ENCODE peak calls at places on chromosomes 6 and 20, in eight cellular contexts. One of them, this sample, is unnamed.

GRCh38 chr6:88004707-88005106 is 42.9 kb upstream of the SPACA1 start:
- DNase-seq in K562: no peak
- DNase-seq in HCT116: no peak
- DNase-seq in Peyer's patch: no peak
- DNase-seq in IMR-90: no peak
- DNase-seq in right lobe of liver: no peak
- DNase-seq in A549: no peak
- DNase-seq in tibial nerve: no peak
- DNase-seq in this sample: no peak

GRCh38 chr6:40936810-40937209 is 102.2 kb downstream of the UNC5CL start:
- DNase-seq in A549: peak
- DNase-seq in right lobe of liver: no peak
- DNase-seq in HCT116: no peak
- DNase-seq in Peyer's patch: no peak
- DNase-seq in K562: no peak
- DNase-seq in tibial nerve: no peak
- DNase-seq in IMR-90: peak
- DNase-seq in this sample: no peak

GRCh38 chr6:145155411-145155810 is 579.9 kb downstream of the EPM2A start:
- DNase-seq in K562: no peak
- DNase-seq in IMR-90: peak
- DNase-seq in A549: no peak
- DNase-seq in right lobe of liver: no peak
- DNase-seq in tibial nerve: no peak
- DNase-seq in Peyer's patch: no peak
- DNase-seq in HCT116: no peak
- DNase-seq in this sample: no peak

GRCh38 chr20:62367136-62367482 is at the start of gene LAMA5:
- DNase-seq in HCT116: no peak
- DNase-seq in K562: peak
- DNase-seq in IMR-90: no peak
- DNase-seq in tibial nerve: no peak
- DNase-seq in right lobe of liver: peak
- DNase-seq in Peyer's patch: no peak
- DNase-seq in A549: peak
- DNase-seq in this sample: peak

GRCh38 chr6:132391391-132392291 is 9.6 kb downstream of the MOXD1 start:
- DNase-seq in IMR-90: peak
- DNase-seq in A549: no peak
- DNase-seq in right lobe of liver: no peak
- DNase-seq in K562: no peak
- DNase-seq in tibial nerve: no peak
- DNase-seq in Peyer's patch: no peak
- DNase-seq in HCT116: no peak
- DNase-seq in this sample: peak

GRCh38 chr6:21984135-21984534 is 312.7 kb downstream of the PRL start:
- DNase-seq in right lobe of liver: no peak
- DNase-seq in A549: no peak
- DNase-seq in K562: no peak
- DNase-seq in IMR-90: no peak
- DNase-seq in HCT116: no peak
- DNase-seq in Peyer's patch: no peak
- DNase-seq in tibial nerve: no peak
- DNase-seq in this sample: no peak

GRCh38 chr20:61024390-61024789 is 227.7 kb upstream of the CDH4 start:
- DNase-seq in K562: no peak
- DNase-seq in tibial nerve: no peak
- DNase-seq in right lobe of liver: no peak
- DNase-seq in HCT116: no peak
- DNase-seq in Peyer's patch: no peak
- DNase-seq in A549: no peak
- DNase-seq in IMR-90: no peak
- DNase-seq in this sample: no peak

GRCh38 chr6:133128191-133128590 is 113.0 kb upstream of the EYA4 start:
- DNase-seq in Peyer's patch: no peak
- DNase-seq in K562: no peak
- DNase-seq in tibial nerve: no peak
- DNase-seq in A549: no peak
- DNase-seq in IMR-90: peak
- DNase-seq in right lobe of liver: no peak
- DNase-seq in HCT116: no peak
- DNase-seq in this sample: no peak

GRCh38 chr20:872855-873520 is 39.5 kb downstream of the FAM110A start:
- DNase-seq in IMR-90: no peak
- DNase-seq in tibial nerve: no peak
- DNase-seq in HCT116: no peak
- DNase-seq in Peyer's patch: no peak
- DNase-seq in A549: no peak
- DNase-seq in K562: peak
- DNase-seq in right lobe of liver: no peak
- DNase-seq in this sample: peak

GRCh38 chr6:163943647-163944395 is 529.3 kb downstream of the QKI start:
- DNase-seq in A549: no peak
- DNase-seq in right lobe of liver: no peak
- DNase-seq in Peyer's patch: no peak
- DNase-seq in HCT116: no peak
- DNase-seq in K562: no peak
- DNase-seq in IMR-90: peak
- DNase-seq in tibial nerve: no peak
- DNase-seq in this sample: no peak

GRCh38 chr20:63215101-63216040 is 560 bp downstream of the YTHDF1 start:
- DNase-seq in A549: peak
- DNase-seq in HCT116: no peak
- DNase-seq in Peyer's patch: no peak
- DNase-seq in right lobe of liver: peak
- DNase-seq in tibial nerve: no peak
- DNase-seq in K562: peak
- DNase-seq in IMR-90: peak
- DNase-seq in this sample: no peak

GRCh38 chr20:46512943-46513844 is at the start of gene ZNF334:
- DNase-seq in tibial nerve: no peak
- DNase-seq in IMR-90: peak
- DNase-seq in A549: no peak
- DNase-seq in right lobe of liver: peak
- DNase-seq in HCT116: no peak
- DNase-seq in Peyer's patch: no peak
- DNase-seq in K562: peak
- DNase-seq in this sample: peak

GRCh38 chr6:21022343-21023107 is 488.3 kb downstream of the CDKAL1 start:
- DNase-seq in Peyer's patch: peak
- DNase-seq in right lobe of liver: no peak
- DNase-seq in A549: no peak
- DNase-seq in IMR-90: peak
- DNase-seq in HCT116: peak
- DNase-seq in tibial nerve: no peak
- DNase-seq in K562: no peak
- DNase-seq in this sample: peak

GRCh38 chr6:13422601-13423247 is 64.7 kb downstream of the GFOD1 start:
- DNase-seq in HCT116: no peak
- DNase-seq in A549: no peak
- DNase-seq in K562: no peak
- DNase-seq in right lobe of liver: no peak
- DNase-seq in tibial nerve: no peak
- DNase-seq in Peyer's patch: no peak
- DNase-seq in IMR-90: peak
- DNase-seq in this sample: no peak

GRCh38 chr20:25178563-25179438 is 16.7 kb upstream of the ENTPD6 start:
- DNase-seq in K562: peak
- DNase-seq in Peyer's patch: no peak
- DNase-seq in IMR-90: peak
- DNase-seq in right lobe of liver: no peak
- DNase-seq in HCT116: peak
- DNase-seq in tibial nerve: peak
- DNase-seq in A549: peak
- DNase-seq in this sample: no peak

GRCh38 chr6:135935951-135936601 is 84.6 kb downstream of the PDE7B start:
- DNase-seq in A549: peak
- DNase-seq in tibial nerve: no peak
- DNase-seq in K562: no peak
- DNase-seq in HCT116: no peak
- DNase-seq in Peyer's patch: no peak
- DNase-seq in right lobe of liver: no peak
- DNase-seq in IMR-90: peak
- DNase-seq in this sample: no peak

GRCh38 chr6:18978330-18979128 is 591.4 kb downstream of the RNF144B start:
- DNase-seq in HCT116: no peak
- DNase-seq in A549: peak
- DNase-seq in right lobe of liver: no peak
- DNase-seq in IMR-90: no peak
- DNase-seq in K562: no peak
- DNase-seq in Peyer's patch: no peak
- DNase-seq in tibial nerve: no peak
- DNase-seq in this sample: no peak

GRCh38 chr6:13398081-13398406 is 69.7 kb upstream of the TBC1D7 start:
- DNase-seq in K562: no peak
- DNase-seq in Peyer's patch: no peak
- DNase-seq in tibial nerve: no peak
- DNase-seq in IMR-90: no peak
- DNase-seq in right lobe of liver: no peak
- DNase-seq in A549: no peak
- DNase-seq in HCT116: no peak
- DNase-seq in this sample: no peak

GRCh38 chr6:125445054-125445453 is 143.3 kb upstream of the HDDC2 start:
- DNase-seq in tibial nerve: no peak
- DNase-seq in right lobe of liver: no peak
- DNase-seq in Peyer's patch: no peak
- DNase-seq in IMR-90: no peak
- DNase-seq in K562: no peak
- DNase-seq in HCT116: no peak
- DNase-seq in A549: no peak
- DNase-seq in this sample: no peak

GRCh38 chr6:3162067-3162497 is 4.7 kb upstream of the TUBB2A start:
- DNase-seq in HCT116: no peak
- DNase-seq in tibial nerve: no peak
- DNase-seq in K562: no peak
- DNase-seq in A549: peak
- DNase-seq in IMR-90: no peak
- DNase-seq in Peyer's patch: no peak
- DNase-seq in right lobe of liver: no peak
- DNase-seq in this sample: no peak

GRCh38 chr6:85449388-85449817 is 480 bp upstream of the NT5E start:
- DNase-seq in HCT116: no peak
- DNase-seq in IMR-90: peak
- DNase-seq in A549: peak
- DNase-seq in tibial nerve: peak
- DNase-seq in right lobe of liver: no peak
- DNase-seq in Peyer's patch: peak
- DNase-seq in K562: no peak
- DNase-seq in this sample: no peak

GRCh38 chr6:33075568-33076405 is at the start of gene HLA-DPB1:
- DNase-seq in IMR-90: peak
- DNase-seq in right lobe of liver: no peak
- DNase-seq in K562: peak
- DNase-seq in A549: peak
- DNase-seq in tibial nerve: peak
- DNase-seq in HCT116: peak
- DNase-seq in Peyer's patch: no peak
- DNase-seq in this sample: peak
- TF ChIP-seq POLR2A in IMR-90: no peak
- TF ChIP-seq POLR2A in right lobe of liver: peak
- TF ChIP-seq POLR2A in K562: no peak
- TF ChIP-seq POLR2A in A549: no peak
- TF ChIP-seq POLR2A in tibial nerve: no peak
- TF ChIP-seq POLR2A in HCT116: no peak
- TF ChIP-seq POLR2A in Peyer's patch: peak
- TF ChIP-seq POLR2A in this sample: peak

GRCh38 chr6:111663232-111663631 is 57.6 kb upstream of the TRAF3IP2 start:
- DNase-seq in A549: no peak
- DNase-seq in HCT116: no peak
- DNase-seq in right lobe of liver: no peak
- DNase-seq in tibial nerve: no peak
- DNase-seq in K562: no peak
- DNase-seq in Peyer's patch: no peak
- DNase-seq in IMR-90: no peak
- DNase-seq in this sample: no peak

GRCh38 chr6:111662192-111662793 is 56.6 kb upstream of the TRAF3IP2 start:
- DNase-seq in K562: no peak
- DNase-seq in tibial nerve: no peak
- DNase-seq in right lobe of liver: no peak
- DNase-seq in HCT116: no peak
- DNase-seq in Peyer's patch: no peak
- DNase-seq in A549: no peak
- DNase-seq in IMR-90: no peak
- DNase-seq in this sample: no peak

GRCh38 chr6:111662794-111663231 is 57.1 kb upstream of the TRAF3IP2 start:
- DNase-seq in IMR-90: peak
- DNase-seq in K562: no peak
- DNase-seq in HCT116: no peak
- DNase-seq in A549: no peak
- DNase-seq in tibial nerve: no peak
- DNase-seq in right lobe of liver: no peak
- DNase-seq in Peyer's patch: no peak
- DNase-seq in this sample: no peak

GRCh38 chr6:111664565-111665039 is 58.9 kb upstream of the TRAF3IP2 start:
- DNase-seq in IMR-90: no peak
- DNase-seq in K562: no peak
- DNase-seq in right lobe of liver: no peak
- DNase-seq in Peyer's patch: no peak
- DNase-seq in A549: no peak
- DNase-seq in tibial nerve: no peak
- DNase-seq in HCT116: no peak
- DNase-seq in this sample: no peak

GRCh38 chr6:111663692-111664564 is 58.2 kb upstream of the TRAF3IP2 start:
- DNase-seq in right lobe of liver: peak
- DNase-seq in A549: no peak
- DNase-seq in tibial nerve: no peak
- DNase-seq in Peyer's patch: no peak
- DNase-seq in K562: peak
- DNase-seq in HCT116: no peak
- DNase-seq in IMR-90: peak
- DNase-seq in this sample: no peak
- TF ChIP-seq POLR2A in right lobe of liver: no peak
- TF ChIP-seq POLR2A in A549: no peak
- TF ChIP-seq POLR2A in tibial nerve: no peak
- TF ChIP-seq POLR2A in Peyer's patch: no peak
- TF ChIP-seq POLR2A in K562: no peak
- TF ChIP-seq POLR2A in HCT116: no peak
- TF ChIP-seq POLR2A in IMR-90: no peak
- TF ChIP-seq POLR2A in this sample: no peak

DNA sequence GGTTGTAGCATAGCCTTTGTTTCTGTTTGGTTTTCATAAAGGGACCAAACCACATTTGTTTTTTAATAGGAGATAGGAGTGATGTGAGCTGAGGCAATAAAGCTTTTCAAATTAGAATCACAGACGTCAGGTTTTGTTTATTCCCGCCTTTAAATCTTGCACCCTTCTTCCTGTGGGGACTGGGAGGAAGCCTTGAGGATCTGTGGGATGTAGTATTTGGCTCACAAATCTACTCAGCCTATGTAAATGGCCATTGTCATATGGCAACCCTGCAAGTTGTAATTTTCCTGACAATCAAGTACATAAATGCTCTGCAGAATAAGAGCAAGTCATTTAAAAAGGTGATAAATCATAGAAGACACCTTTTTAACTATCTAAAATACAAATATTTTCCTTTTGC is 110.4 kb downstream of the ADGRG6 start:
- DNase-seq in tibial nerve: no peak
- DNase-seq in K562: no peak
- DNase-seq in HCT116: no peak
- DNase-seq in A549: no peak
- DNase-seq in right lobe of liver: no peak
- DNase-seq in Peyer's patch: no peak
- DNase-seq in IMR-90: no peak
- DNase-seq in this sample: no peak
- TF ChIP-seq POLR2A in tibial nerve: no peak
- TF ChIP-seq POLR2A in K562: no peak
- TF ChIP-seq POLR2A in HCT116: no peak
- TF ChIP-seq POLR2A in A549: no peak
- TF ChIP-seq POLR2A in right lobe of liver: no peak
- TF ChIP-seq POLR2A in Peyer's patch: no peak
- TF ChIP-seq POLR2A in IMR-90: no peak
- TF ChIP-seq POLR2A in this sample: no peak

GRCh38 chr6:227074-227782 is 65.1 kb upstream of the DUSP22 start:
- DNase-seq in tibial nerve: no peak
- DNase-seq in IMR-90: no peak
- DNase-seq in right lobe of liver: no peak
- DNase-seq in HCT116: no peak
- DNase-seq in K562: no peak
- DNase-seq in A549: no peak
- DNase-seq in Peyer's patch: peak
- DNase-seq in this sample: no peak
- TF ChIP-seq POLR2A in tibial nerve: no peak
- TF ChIP-seq POLR2A in IMR-90: no peak
- TF ChIP-seq POLR2A in right lobe of liver: no peak
- TF ChIP-seq POLR2A in HCT116: no peak
- TF ChIP-seq POLR2A in K562: no peak
- TF ChIP-seq POLR2A in A549: no peak
- TF ChIP-seq POLR2A in Peyer's patch: no peak
- TF ChIP-seq POLR2A in this sample: no peak